ENCODE peak calls at places on chromosomes 1 and 21, in six cellular contexts. Y, U, Z, V, R and T are unnamed samples.

GRCh38 chr1:9629445-9630201 is 21.9 kb upstream of the PIK3CD start:
- DNase-seq in Y (no peak), U (no peak), Z (no peak), V (no peak), R (no peak), T (no peak)

GRCh38 chr1:69138172-69138571 is 429.6 kb upstream of the LRRC7 start:
- DNase-seq in Y (no peak), U (no peak), Z (no peak), V (no peak), R (no peak), T (no peak)

GRCh38 chr1:198880818-198881597 is 242.2 kb downstream of the PTPRC start:
- DNase-seq in Y (peak; percentile 45), U (peak; percentile 82), Z (peak; percentile 97), V (peak; percentile 91), R (peak; percentile 13), T (peak; percentile 98)

GRCh38 chr1:110356379-110356778 is 17.2 kb downstream of the RBM15 start:
- DNase-seq in Y (no peak), U (peak; percentile 93), Z (no peak), V (no peak), R (no peak), T (peak; percentile 20)

GRCh38 chr1:5704785-5705514 is 287.3 kb downstream of the NPHP4 start:
- DNase-seq in Y (no peak), U (no peak), Z (no peak), V (no peak), R (no peak), T (no peak)

GRCh38 chr1:11594222-11594621 is 60.0 kb downstream of the FBXO2 start:
- DNase-seq in Y (peak; percentile 44), U (no peak), Z (peak; percentile 2), V (peak; percentile 10), R (peak; percentile 22), T (peak; percentile 7)

GRCh38 chr1:112614460-112615065 is 4.4 kb downstream of the ST7L start:
- DNase-seq in Y (peak; percentile 38), U (peak; percentile 63), Z (peak; percentile 64), V (no peak), R (no peak), T (peak; percentile 37)

GRCh38 chr1:85313888-85314696 is 37.7 kb upstream of the BCL10 start:
- DNase-seq in Y (no peak), U (peak; percentile 96), Z (peak; percentile 96), V (no peak), R (no peak), T (peak; percentile 97)

GRCh38 chr21:42341776-42342542 is 8.8 kb downstream of the TFF2 start:
- DNase-seq in Y (no peak), U (no peak), Z (no peak), V (no peak), R (no peak), T (no peak)

GRCh38 chr1:54380285-54380882 is 25.8 kb downstream of the SSBP3 start:
- DNase-seq in Y (no peak), U (no peak), Z (no peak), V (no peak), R (no peak), T (no peak)

GRCh38 chr1:47844556-47844950 is 152.6 kb downstream of the TRABD2B start:
- DNase-seq in Y (no peak), U (no peak), Z (no peak), V (no peak), R (no peak), T (no peak)

GRCh38 chr1:236394016-236394481 is at the start of gene EDARADD:
- DNase-seq in Y (no peak), U (peak; percentile 6), Z (no peak), V (no peak), R (no peak), T (peak; percentile 71)

DNA sequence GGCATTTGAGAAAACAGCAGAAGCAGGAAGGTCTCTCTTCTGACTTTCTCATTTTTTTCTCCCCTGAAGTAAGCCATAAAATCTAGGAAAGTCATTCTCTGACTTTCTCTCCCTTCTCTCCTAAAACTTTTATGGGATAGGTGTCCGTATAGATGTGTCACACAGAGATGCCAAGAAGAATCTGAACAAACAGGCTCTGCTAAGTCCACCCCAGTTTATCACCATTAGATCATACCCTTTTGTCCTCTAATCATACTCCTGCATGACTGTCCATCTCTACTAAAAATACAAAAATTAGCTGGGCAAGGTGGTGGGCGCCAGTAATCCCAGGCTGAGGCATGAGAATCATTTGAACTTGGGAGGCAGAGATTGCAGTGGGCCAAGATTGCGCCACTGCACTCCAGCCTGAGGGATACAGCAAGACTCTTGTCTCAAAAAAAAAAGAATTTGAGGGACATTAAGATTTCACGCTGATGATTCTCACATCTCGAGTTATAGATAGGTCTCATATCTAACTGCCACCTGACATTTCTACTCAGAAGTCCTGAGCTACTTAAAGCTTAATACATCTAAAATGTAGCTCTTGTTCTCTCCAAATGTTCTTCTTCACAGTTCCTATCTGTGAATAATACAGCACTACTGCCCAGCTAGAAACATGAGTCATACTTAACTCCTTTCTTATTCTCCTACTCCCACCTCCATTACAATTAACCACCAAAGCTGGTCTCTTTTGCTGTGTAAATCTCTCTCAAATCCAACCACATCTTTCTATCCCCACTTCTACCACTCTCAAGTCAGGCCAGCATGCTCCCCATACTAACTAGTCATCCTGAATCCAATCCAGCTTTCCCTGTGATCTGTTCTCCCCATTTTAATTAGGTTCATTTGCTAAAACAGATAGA is 47.7 kb downstream of the ZNF644 start:
- DNase-seq in Y (no peak), U (peak; percentile 38), Z (peak; percentile 61), V (no peak), R (no peak), T (peak; percentile 49)
- H3K36me3 ChIP-seq in Y (no peaks in the 10 kb centered on the region), U (peaks cover 15% of the 10 kb centered on the region), Z (peaks cover 3% of the 10 kb centered on the region), V (peaks cover 5% of the 10 kb centered on the region), R (peaks cover 3% of the 10 kb centered on the region), T (no peaks in the 10 kb centered on the region)

GRCh38 chr21:29033871-29034270 is 9.4 kb downstream of the USP16 start:
- DNase-seq in Y (no peak), U (no peak), Z (peak; percentile 35), V (no peak), R (no peak), T (no peak)

GRCh38 chr21:29030909-29031308 is 6.4 kb downstream of the USP16 start:
- DNase-seq in Y (no peak), U (no peak), Z (no peak), V (no peak), R (no peak), T (no peak)

GRCh38 chr21:29033301-29033700 is 8.8 kb downstream of the USP16 start:
- DNase-seq in Y (no peak), U (no peak), Z (no peak), V (no peak), R (no peak), T (no peak)

GRCh38 chr21:29025328-29025713 is 853 bp downstream of the USP16 start:
- DNase-seq in Y (peak; percentile 52), U (peak; percentile 39), Z (peak; percentile 22), V (no peak), R (no peak), T (peak; percentile 26)

DNA sequence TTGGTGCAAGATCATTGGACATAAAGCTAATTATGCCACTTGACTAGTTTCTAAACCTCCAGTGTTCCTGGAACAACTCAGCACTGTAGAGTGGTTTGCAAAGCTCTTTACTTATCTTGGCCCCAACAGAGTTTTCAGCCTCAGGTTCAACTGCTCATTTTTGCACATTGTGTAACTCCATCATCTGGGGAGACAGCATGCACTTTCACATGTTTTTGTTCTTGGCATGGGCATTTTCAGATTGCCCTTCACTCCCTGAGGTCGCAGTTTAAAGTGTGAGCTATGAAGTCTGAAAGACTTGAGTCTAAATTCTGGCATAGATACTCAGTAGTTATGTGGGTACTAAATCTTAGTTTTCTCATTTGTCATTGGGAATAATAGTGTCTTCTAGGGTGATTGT is 5.1 kb downstream of the USP16 start:
- DNase-seq in Y (no peak), U (no peak), Z (no peak), V (no peak), R (no peak), T (no peak)
- H2AFZ ChIP-seq in Y (no peak overlapping the region), U (no peak overlapping the region), Z (no peak overlapping the region), V (no peak overlapping the region), R (no peak overlapping the region), T (no peak overlapping the region)

GRCh38 chr1:16125088-16125470 is 30.8 kb downstream of the EPHA2 start:
- DNase-seq in Y (no peak), U (peak; percentile 4), Z (no peak), V (no peak), R (no peak), T (no peak)
- H3K36me3 ChIP-seq in Y (no peaks in the 10 kb centered on the region), U (peaks cover 67% of the 10 kb centered on the region), Z (peaks cover 59% of the 10 kb centered on the region), V (peaks cover 61% of the 10 kb centered on the region), R (peaks cover 42% of the 10 kb centered on the region), T (peaks cover 33% of the 10 kb centered on the region)

GRCh38 chr21:36647279-36648093 is 51.4 kb upstream of the SIM2 start:
- DNase-seq in Y (peak; percentile 70), U (peak; percentile 89), Z (peak; percentile 48), V (no peak), R (peak; percentile 68), T (peak; percentile 76)
- H2AFZ ChIP-seq in Y (no peak overlapping the region), U (peak overlapping the region; percentile 26), Z (no peak overlapping the region), V (no peak overlapping the region), R (no peak overlapping the region), T (no peak overlapping the region)